ENCODE peak calls at places on chromosome 14, in five cellular contexts. One of them, this sample, is unnamed.

GRCh38 chr14:94342334-94342934 is 19.3 kb upstream of the SERPINA6 start:
- DNase-seq in T-helper 1 cell: no peak
- DNase-seq in CD4-positive, alpha-beta T cell: no peak
- DNase-seq in aorta: peak; percentile 90
- DNase-seq in colonic mucosa: peak; percentile 94
- DNase-seq in this sample: no peak

GRCh38 chr14:69675246-69675583 is 63.8 kb downstream of the SUSD6 start:
- DNase-seq in T-helper 1 cell: no peak
- DNase-seq in aorta: no peak
- DNase-seq in colonic mucosa: no peak
- DNase-seq in CD4-positive, alpha-beta T cell: no peak
- DNase-seq in this sample: no peak

GRCh38 chr14:34029921-34030334 is 79.1 kb upstream of the EGLN3 start:
- DNase-seq in T-helper 1 cell: no peak
- DNase-seq in aorta: no peak
- DNase-seq in colonic mucosa: peak; percentile 44
- DNase-seq in CD4-positive, alpha-beta T cell: no peak
- DNase-seq in this sample: no peak

GRCh38 chr14:32826404-32827082 is 112.1 kb upstream of the NPAS3 start:
- DNase-seq in aorta: no peak
- DNase-seq in CD4-positive, alpha-beta T cell: no peak
- DNase-seq in colonic mucosa: no peak
- DNase-seq in T-helper 1 cell: no peak
- DNase-seq in this sample: no peak

GRCh38 chr14:38138581-38139138 is 69.0 kb upstream of the SSTR1 start:
- DNase-seq in aorta: no peak
- DNase-seq in T-helper 1 cell: no peak
- DNase-seq in CD4-positive, alpha-beta T cell: no peak
- DNase-seq in colonic mucosa: no peak
- DNase-seq in this sample: no peak

GRCh38 chr14:103132381-103133212 is 9.3 kb downstream of the TNFAIP2 start:
- DNase-seq in colonic mucosa: no peak
- DNase-seq in CD4-positive, alpha-beta T cell: no peak
- DNase-seq in aorta: no peak
- DNase-seq in T-helper 1 cell: no peak
- DNase-seq in this sample: no peak

GRCh38 chr14:24900281-24900868 is 149.6 kb downstream of the STXBP6 start:
- DNase-seq in colonic mucosa: no peak
- DNase-seq in aorta: no peak
- DNase-seq in T-helper 1 cell: no peak
- DNase-seq in CD4-positive, alpha-beta T cell: no peak
- DNase-seq in this sample: no peak

GRCh38 chr14:39265741-39266588 is 32.2 kb downstream of the MIA2 start:
- DNase-seq in colonic mucosa: no peak
- DNase-seq in CD4-positive, alpha-beta T cell: no peak
- DNase-seq in T-helper 1 cell: no peak
- DNase-seq in aorta: no peak
- DNase-seq in this sample: no peak

GRCh38 chr14:31449971-31450610 is 7.2 kb downstream of the DTD2 start:
- DNase-seq in T-helper 1 cell: peak; percentile 22
- DNase-seq in colonic mucosa: no peak
- DNase-seq in CD4-positive, alpha-beta T cell: no peak
- DNase-seq in aorta: no peak
- DNase-seq in this sample: no peak

GRCh38 chr14:106831322-106831720 is 1304.9 kb downstream of the TMEM121 start:
- DNase-seq in CD4-positive, alpha-beta T cell: peak; percentile 32
- DNase-seq in colonic mucosa: no peak
- DNase-seq in T-helper 1 cell: peak; percentile 63
- DNase-seq in aorta: no peak
- DNase-seq in this sample: no peak

GRCh38 chr14:104563742-104564615 is 15.6 kb upstream of the C14orf180 start:
- DNase-seq in aorta: peak; percentile 89
- DNase-seq in colonic mucosa: peak; percentile 70
- DNase-seq in CD4-positive, alpha-beta T cell: peak; percentile 65
- DNase-seq in T-helper 1 cell: peak; percentile 40
- DNase-seq in this sample: peak; percentile 58

GRCh38 chr14:105075364-105076295 is 10.4 kb upstream of the GPR132 start:
- DNase-seq in CD4-positive, alpha-beta T cell: peak; percentile 43
- DNase-seq in T-helper 1 cell: no peak
- DNase-seq in colonic mucosa: peak; percentile 49
- DNase-seq in aorta: peak; percentile 77
- DNase-seq in this sample: no peak

GRCh38 chr14:51082394-51082793 is 12.5 kb downstream of the TRIM9 start:
- DNase-seq in colonic mucosa: no peak
- DNase-seq in CD4-positive, alpha-beta T cell: no peak
- DNase-seq in T-helper 1 cell: no peak
- DNase-seq in aorta: no peak
- DNase-seq in this sample: no peak

GRCh38 chr14:85619866-85620265 is 89.9 kb downstream of the FLRT2 start:
- DNase-seq in colonic mucosa: no peak
- DNase-seq in T-helper 1 cell: no peak
- DNase-seq in CD4-positive, alpha-beta T cell: no peak
- DNase-seq in aorta: no peak
- DNase-seq in this sample: no peak

GRCh38 chr14:94562941-94563883 is 2.0 kb downstream of the SERPINA4 start:
- DNase-seq in T-helper 1 cell: no peak
- DNase-seq in CD4-positive, alpha-beta T cell: no peak
- DNase-seq in colonic mucosa: no peak
- DNase-seq in aorta: no peak
- DNase-seq in this sample: no peak

GRCh38 chr14:90517431-90517841 is 120.6 kb downstream of the CALM1 start:
- DNase-seq in T-helper 1 cell: no peak
- DNase-seq in CD4-positive, alpha-beta T cell: no peak
- DNase-seq in aorta: no peak
- DNase-seq in colonic mucosa: peak; percentile 61
- DNase-seq in this sample: no peak

GRCh38 chr14:100504372-100505078 is 82.7 kb downstream of the BEGAIN start:
- DNase-seq in colonic mucosa: no peak
- DNase-seq in T-helper 1 cell: no peak
- DNase-seq in aorta: no peak
- DNase-seq in CD4-positive, alpha-beta T cell: no peak
- DNase-seq in this sample: no peak

GRCh38 chr14:76784881-76785280 is 23.6 kb downstream of the VASH1 start:
- DNase-seq in T-helper 1 cell: peak; percentile 54
- DNase-seq in aorta: peak; percentile 91
- DNase-seq in CD4-positive, alpha-beta T cell: peak; percentile 42
- DNase-seq in colonic mucosa: peak; percentile 64
- DNase-seq in this sample: peak; percentile 9

GRCh38 chr14:23829736-23830474 is 123.7 kb upstream of the DHRS4 start:
- DNase-seq in colonic mucosa: peak; percentile 66
- DNase-seq in CD4-positive, alpha-beta T cell: no peak
- DNase-seq in T-helper 1 cell: no peak
- DNase-seq in aorta: no peak
- DNase-seq in this sample: no peak

GRCh38 chr14:68626386-68626785 is 166.5 kb downstream of the ZFP36L1 start:
- DNase-seq in T-helper 1 cell: no peak
- DNase-seq in colonic mucosa: peak; percentile 15
- DNase-seq in CD4-positive, alpha-beta T cell: no peak
- DNase-seq in aorta: no peak
- DNase-seq in this sample: no peak

This sample was measured in CD8-positive, alpha-beta T cell.